ENCODE peak calls at places on chromosome 5, in ten cellular contexts. V, X, D, S, T, O, Q, Y, B and P are unnamed samples.

GRCh38 chr5:112548246-112548982 is 129.3 kb upstream of the EPB41L4A start:
- DNase-seq in V (no peak), X (peak), D (no peak), S (no peak), T (no peak), O (no peak), Q (no peak), Y (no peak), B (no peak), P (peak)

GRCh38 chr5:59522201-59522831 is 371.2 kb downstream of the PDE4D start:
- DNase-seq in V (no peak), X (no peak), D (no peak), S (peak), T (no peak), O (no peak), Q (no peak), Y (no peak), B (no peak), P (peak)

GRCh38 chr5:142447887-142448286 is 123.1 kb upstream of the SPRY4 start:
- DNase-seq in V (no peak), X (no peak), D (no peak), S (no peak), T (no peak), O (no peak), Q (no peak), Y (no peak), B (no peak), P (no peak)

GRCh38 chr5:179762079-179762780 is 29.6 kb downstream of the MAML1 start:
- DNase-seq in V (no peak), X (peak), D (no peak), S (peak), T (peak), O (peak), Q (no peak), Y (no peak), B (no peak), P (peak)

GRCh38 chr5:132211787-132212186 is 15.9 kb downstream of the P4HA2 start:
- DNase-seq in V (no peak), X (no peak), D (no peak), S (no peak), T (no peak), O (no peak), Q (peak), Y (peak), B (no peak), P (no peak)

GRCh38 chr5:157267766-157268480 is 2.0 kb downstream of the CYFIP2 start:
- DNase-seq in V (no peak), X (no peak), D (no peak), S (no peak), T (no peak), O (no peak), Q (peak), Y (peak), B (peak), P (no peak)

GRCh38 chr5:18465833-18466681 is 831.8 kb downstream of the TAF11L14 start:
- DNase-seq in V (peak), X (peak), D (peak), S (peak), T (no peak), O (peak), Q (peak), Y (no peak), B (peak), P (peak)

GRCh38 chr5:125412051-125412560 is 665.7 kb upstream of the ZNF608 start:
- DNase-seq in V (peak), X (peak), D (peak), S (peak), T (no peak), O (peak), Q (no peak), Y (peak), B (no peak), P (peak)

GRCh38 chr5:80760680-80761079 is 105.9 kb upstream of the DHFR start:
- DNase-seq in V (no peak), X (no peak), D (no peak), S (no peak), T (no peak), O (no peak), Q (no peak), Y (no peak), B (no peak), P (no peak)